ENCODE peak calls at places on chromosomes 12 and 14, in four cellular contexts. One of them, this sample, is unnamed. For H3K9me3 and H3K27me3, the result is how much of the 10 kb centered on the place peaks cover.

GRCh38 chr14:22547309-22547947 is 41.6 kb downstream of the DAD1 start:
- DNase-seq in tibial nerve: no peak
- DNase-seq in CD8-positive, alpha-beta T cell: no peak
- DNase-seq in pancreas: no peak
- DNase-seq in this sample: no peak

GRCh38 chr12:6345319-6346071 is 3.6 kb upstream of the TNFRSF1A start:
- DNase-seq in CD8-positive, alpha-beta T cell: no peak
- DNase-seq in pancreas: no peak
- DNase-seq in tibial nerve: no peak
- DNase-seq in this sample: no peak

GRCh38 chr14:65070710-65071033 is 31.6 kb downstream of the MAX start:
- DNase-seq in CD8-positive, alpha-beta T cell: no peak
- DNase-seq in tibial nerve: no peak
- DNase-seq in pancreas: peak
- DNase-seq in this sample: no peak

GRCh38 chr12:63353559-63353958 is 202.6 kb upstream of the AVPR1A start:
- DNase-seq in tibial nerve: no peak
- DNase-seq in pancreas: no peak
- DNase-seq in CD8-positive, alpha-beta T cell: no peak
- DNase-seq in this sample: no peak

GRCh38 chr14:105855246-105855892 is 329.0 kb downstream of the TMEM121 start:
- DNase-seq in CD8-positive, alpha-beta T cell: no peak
- DNase-seq in tibial nerve: no peak
- DNase-seq in pancreas: peak
- DNase-seq in this sample: no peak

GRCh38 chr12:89838846-89839245 is 130.2 kb upstream of the ATP2B1 start:
- DNase-seq in tibial nerve: no peak
- DNase-seq in CD8-positive, alpha-beta T cell: no peak
- DNase-seq in pancreas: no peak
- DNase-seq in this sample: no peak

GRCh38 chr14:22549981-22550670 is 38.9 kb downstream of the DAD1 start:
- DNase-seq in pancreas: no peak
- DNase-seq in tibial nerve: no peak
- DNase-seq in CD8-positive, alpha-beta T cell: no peak
- DNase-seq in this sample: peak

GRCh38 chr14:69739486-69739885 is 27.5 kb upstream of the SRSF5 start:
- DNase-seq in pancreas: no peak
- DNase-seq in CD8-positive, alpha-beta T cell: no peak
- DNase-seq in tibial nerve: no peak
- DNase-seq in this sample: no peak

GRCh38 chr12:113220593-113221180 is 577 bp upstream of the TPCN1 start:
- DNase-seq in tibial nerve: no peak
- DNase-seq in pancreas: peak
- DNase-seq in CD8-positive, alpha-beta T cell: no peak
- DNase-seq in this sample: no peak

GRCh38 chr12:68591716-68592437 is 18.8 kb upstream of the RAP1B start:
- DNase-seq in CD8-positive, alpha-beta T cell: no peak
- DNase-seq in tibial nerve: no peak
- DNase-seq in pancreas: no peak
- DNase-seq in this sample: no peak

GRCh38 chr12:116644806-116645205 is 85.6 kb downstream of the MAP1LC3B2 start:
- DNase-seq in CD8-positive, alpha-beta T cell: no peak
- DNase-seq in pancreas: no peak
- DNase-seq in tibial nerve: no peak
- DNase-seq in this sample: no peak

GRCh38 chr14:69910871-69911270 is 31.7 kb downstream of the SMOC1 start:
- DNase-seq in pancreas: no peak
- DNase-seq in tibial nerve: no peak
- DNase-seq in CD8-positive, alpha-beta T cell: no peak
- DNase-seq in this sample: no peak

GRCh38 chr12:121778567-121779421 is 14.7 kb downstream of the RHOF start:
- DNase-seq in CD8-positive, alpha-beta T cell: no peak
- DNase-seq in tibial nerve: no peak
- DNase-seq in pancreas: no peak
- DNase-seq in this sample: no peak

GRCh38 chr12:66596189-66596588 is 82.7 kb downstream of the GRIP1 start:
- DNase-seq in tibial nerve: no peak
- DNase-seq in CD8-positive, alpha-beta T cell: no peak
- DNase-seq in pancreas: no peak
- DNase-seq in this sample: no peak

GRCh38 chr12:123744836-123745235 is 17.3 kb upstream of the DNAH10 start:
- DNase-seq in CD8-positive, alpha-beta T cell: no peak
- DNase-seq in pancreas: no peak
- DNase-seq in tibial nerve: no peak
- DNase-seq in this sample: no peak

GRCh38 chr14:23141706-23142467 is 22.8 kb upstream of the CEBPE start:
- DNase-seq in tibial nerve: no peak
- DNase-seq in CD8-positive, alpha-beta T cell: no peak
- DNase-seq in pancreas: peak
- DNase-seq in this sample: no peak

GRCh38 chr12:79397609-79398008 is 293.2 kb downstream of the PAWR start:
- DNase-seq in tibial nerve: no peak
- DNase-seq in CD8-positive, alpha-beta T cell: no peak
- DNase-seq in pancreas: no peak
- DNase-seq in this sample: no peak

GRCh38 chr12:130479401-130480125 is 141.9 kb downstream of the PIWIL1 start:
- DNase-seq in CD8-positive, alpha-beta T cell: no peak
- DNase-seq in tibial nerve: no peak
- DNase-seq in pancreas: no peak
- DNase-seq in this sample: no peak
- H3K9me3 ChIP-seq in CD8-positive, alpha-beta T cell: under half
- H3K9me3 ChIP-seq in tibial nerve: under half
- H3K9me3 ChIP-seq in pancreas: under half
- H3K9me3 ChIP-seq in this sample: under half

GRCh38 chr12:132186208-132186856 is 42.1 kb downstream of the NOC4L start:
- DNase-seq in pancreas: no peak
- DNase-seq in CD8-positive, alpha-beta T cell: no peak
- DNase-seq in tibial nerve: no peak
- DNase-seq in this sample: no peak
- H3K27me3 ChIP-seq in pancreas: under half
- H3K27me3 ChIP-seq in CD8-positive, alpha-beta T cell: under half
- H3K27me3 ChIP-seq in tibial nerve: under half
- H3K27me3 ChIP-seq in this sample: under half

DNA sequence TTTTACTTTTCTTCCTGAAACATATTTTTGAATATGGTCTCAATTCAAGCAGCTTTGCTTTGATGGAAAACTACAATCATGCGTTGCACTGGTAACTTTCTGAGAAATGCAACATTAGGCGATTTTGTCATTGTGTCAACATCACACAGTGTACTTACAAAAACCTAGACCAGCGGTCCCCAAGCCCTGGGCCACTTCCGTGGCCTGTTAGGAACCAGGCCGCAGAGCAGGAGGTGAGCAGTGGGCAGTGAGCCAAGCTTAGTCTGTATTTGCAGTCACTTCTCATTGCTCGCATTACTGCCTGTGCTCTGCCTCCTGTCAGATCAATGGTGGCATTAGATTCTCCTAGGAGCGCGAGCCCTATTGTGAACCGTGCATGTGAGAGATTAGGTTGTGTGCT is 163.7 kb upstream of the NOVA1 start:
- DNase-seq in CD8-positive, alpha-beta T cell: no peak
- DNase-seq in pancreas: no peak
- DNase-seq in tibial nerve: no peak
- DNase-seq in this sample: no peak
- TF ChIP-seq CTCF in CD8-positive, alpha-beta T cell: no peak
- TF ChIP-seq CTCF in pancreas: no peak
- TF ChIP-seq CTCF in tibial nerve: no peak
- TF ChIP-seq CTCF in this sample: no peak

DNA sequence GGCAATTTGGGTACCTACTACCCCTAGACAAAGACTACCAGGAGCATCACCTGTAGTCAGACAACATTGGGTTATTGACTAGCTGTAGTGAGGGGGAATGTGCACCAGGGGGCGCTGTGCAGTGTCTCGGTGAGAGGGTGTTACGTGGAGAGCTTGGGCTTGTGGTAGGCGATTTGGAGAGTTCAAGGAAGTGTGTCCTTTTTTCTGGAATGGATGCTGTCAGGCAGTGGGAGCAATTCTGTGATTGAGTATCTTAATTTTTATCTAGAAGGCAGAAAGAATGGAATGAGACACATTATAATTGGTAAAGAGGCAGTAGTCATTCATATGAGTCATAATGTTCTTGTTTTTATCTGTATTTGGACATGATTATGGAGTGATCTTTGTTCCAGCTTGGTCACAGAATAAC is 187.7 kb downstream of the GALC start:
- DNase-seq in tibial nerve: peak
- DNase-seq in CD8-positive, alpha-beta T cell: no peak
- DNase-seq in pancreas: peak
- DNase-seq in this sample: peak
- H3K9me3 ChIP-seq in tibial nerve: under half
- H3K9me3 ChIP-seq in CD8-positive, alpha-beta T cell: under half
- H3K9me3 ChIP-seq in pancreas: under half
- H3K9me3 ChIP-seq in this sample: under half

GRCh38 chr14:60648169-60648933 is 926 bp downstream of the SIX1 start:
- DNase-seq in pancreas: no peak
- DNase-seq in tibial nerve: no peak
- DNase-seq in CD8-positive, alpha-beta T cell: no peak
- DNase-seq in this sample: no peak

GRCh38 chr14:60646202-60646886 is 2.9 kb downstream of the SIX1 start:
- DNase-seq in pancreas: no peak
- DNase-seq in CD8-positive, alpha-beta T cell: no peak
- DNase-seq in tibial nerve: no peak
- DNase-seq in this sample: no peak

GRCh38 chr14:60648934-60649814 is at the start of gene SIX1:
- DNase-seq in CD8-positive, alpha-beta T cell: no peak
- DNase-seq in pancreas: peak
- DNase-seq in tibial nerve: peak
- DNase-seq in this sample: no peak

GRCh38 chr14:60647081-60647836 is 2.0 kb downstream of the SIX1 start:
- DNase-seq in pancreas: no peak
- DNase-seq in tibial nerve: no peak
- DNase-seq in CD8-positive, alpha-beta T cell: no peak
- DNase-seq in this sample: no peak

DNA sequence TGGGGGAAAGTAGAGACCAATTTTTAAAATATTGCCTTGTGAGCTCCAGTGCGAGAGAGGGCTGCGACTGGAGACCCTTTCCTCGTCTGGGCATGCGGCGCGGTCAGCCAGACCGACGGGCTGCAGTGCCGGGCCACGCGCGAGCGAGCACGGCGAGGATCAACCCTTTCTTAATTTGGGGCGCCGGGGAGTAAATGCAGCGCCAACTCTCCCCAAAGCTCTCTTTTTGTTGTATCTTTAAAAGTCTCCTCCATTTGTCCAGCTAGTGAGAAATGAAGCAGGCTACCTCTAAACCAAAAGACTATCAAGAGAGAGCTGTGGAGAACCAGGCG is 1.5 kb downstream of the SIX1 start:
- DNase-seq in tibial nerve: no peak
- DNase-seq in CD8-positive, alpha-beta T cell: no peak
- DNase-seq in pancreas: no peak
- DNase-seq in this sample: no peak
- H3K27me3 ChIP-seq in tibial nerve: half or more
- H3K27me3 ChIP-seq in CD8-positive, alpha-beta T cell: half or more
- H3K27me3 ChIP-seq in pancreas: under half
- H3K27me3 ChIP-seq in this sample: half or more

GRCh38 chr12:109497675-109498074 is 20.2 kb downstream of the UBE3B start:
- DNase-seq in CD8-positive, alpha-beta T cell: no peak
- DNase-seq in tibial nerve: no peak
- DNase-seq in pancreas: no peak
- DNase-seq in this sample: no peak
- TF ChIP-seq CTCF in CD8-positive, alpha-beta T cell: no peak
- TF ChIP-seq CTCF in tibial nerve: no peak
- TF ChIP-seq CTCF in pancreas: no peak
- TF ChIP-seq CTCF in this sample: no peak

GRCh38 chr12:1422604-1423315 is 171.6 kb downstream of the FBXL14 start:
- DNase-seq in tibial nerve: no peak
- DNase-seq in CD8-positive, alpha-beta T cell: no peak
- DNase-seq in pancreas: no peak
- DNase-seq in this sample: no peak
- H3K9me3 ChIP-seq in tibial nerve: under half
- H3K9me3 ChIP-seq in CD8-positive, alpha-beta T cell: under half
- H3K9me3 ChIP-seq in pancreas: under half
- H3K9me3 ChIP-seq in this sample: under half

DNA sequence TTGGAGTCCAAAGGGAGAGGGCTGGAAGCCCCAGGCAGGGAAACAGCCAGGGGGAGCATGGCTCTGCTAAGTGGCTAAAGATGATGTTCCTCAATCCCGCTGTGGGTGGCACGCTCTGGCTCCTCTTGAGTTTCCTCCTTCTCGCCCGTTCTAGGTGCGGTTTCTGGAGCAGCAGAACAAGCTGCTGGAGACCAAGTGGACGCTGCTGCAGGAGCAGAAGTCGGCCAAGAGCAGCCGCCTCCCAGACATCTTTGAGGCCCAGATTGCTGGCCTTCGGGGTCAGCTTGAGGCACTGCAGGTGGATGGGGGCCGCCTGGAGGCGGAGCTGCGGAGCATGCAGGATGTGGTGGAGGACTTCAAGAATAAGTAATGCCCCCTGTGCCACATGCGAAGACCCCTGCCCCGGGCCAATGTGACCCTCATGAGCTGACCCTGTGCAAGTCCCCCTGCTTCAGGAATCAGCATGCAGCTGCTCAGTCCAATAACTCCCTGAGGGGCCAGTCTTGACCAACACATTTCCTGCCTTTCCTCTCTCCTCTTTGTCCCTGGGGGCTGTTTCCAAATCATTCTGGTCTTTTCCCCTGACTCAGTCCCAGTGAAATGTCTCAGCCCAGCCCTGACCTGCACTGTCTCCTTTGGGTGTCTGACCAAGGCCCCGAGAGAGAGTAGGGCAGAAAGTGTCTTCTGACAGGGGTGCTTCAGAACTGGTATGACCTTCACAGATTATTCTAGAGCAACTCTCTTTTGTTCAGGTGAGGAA is 2.1 kb downstream of the KRT7 start:
- DNase-seq in CD8-positive, alpha-beta T cell: no peak
- DNase-seq in tibial nerve: no peak
- DNase-seq in pancreas: peak
- DNase-seq in this sample: no peak
- H3K27me3 ChIP-seq in CD8-positive, alpha-beta T cell: under half
- H3K27me3 ChIP-seq in tibial nerve: under half
- H3K27me3 ChIP-seq in pancreas: under half
- H3K27me3 ChIP-seq in this sample: under half

This sample was measured in CD4-positive, alpha-beta T cell.